ENCODE peak calls at places on chromosomes 6 and 20, in five cellular contexts. K, A, T, F and B are unnamed samples.

GRCh38 chr6:108712946-108713345 is 135.3 kb upstream of the ARMC2 start:
- DNase-seq in A (no peak), K (no peak), F (no peak), T (no peak), B (no peak)

GRCh38 chr6:22727709-22728108 is 158.3 kb downstream of the HDGFL1 start:
- DNase-seq in T (no peak), A (no peak), F (no peak), K (no peak), B (no peak)

GRCh38 chr20:51910202-51911050 is 108.1 kb upstream of the SALL4 start:
- DNase-seq in T (peak; percentile 18), K (peak; percentile 47), A (peak; percentile 32), F (no peak), B (no peak)

GRCh38 chr6:161584051-161584450 is 310.2 kb upstream of the AGPAT4 start:
- DNase-seq in A (no peak), T (no peak), K (no peak), F (no peak), B (no peak)

GRCh38 chr20:61934716-61935530 is 130.8 kb downstream of the TAF4 start:
- DNase-seq in K (no peak), T (no peak), F (no peak), A (no peak), B (no peak)

GRCh38 chr6:132730560-132730959 is 16.7 kb upstream of the VNN1 start:
- DNase-seq in K (peak; percentile 37), T (peak; percentile 6), A (no peak), F (no peak), B (no peak)

GRCh38 chr6:45681860-45682488 is 304.2 kb upstream of the SUPT3H start:
- DNase-seq in T (peak; percentile 53), A (no peak), K (no peak), F (no peak), B (peak; percentile 56)

GRCh38 chr6:26045046-26045938 is 41.9 kb upstream of the HFE start:
- DNase-seq in F (peak; percentile 84), K (no peak), T (peak; percentile 97), A (peak; percentile 90), B (peak; percentile 51)

GRCh38 chr6:166307981-166308768 is at the start of gene PRR18:
- DNase-seq in A (no peak), K (no peak), T (no peak), F (peak; percentile 89), B (peak; percentile 37)

GRCh38 chr20:41133709-41134361 is 3.5 kb upstream of the PLCG1 start:
- DNase-seq in F (no peak), A (no peak), T (no peak), K (no peak), B (no peak)

GRCh38 chr6:27668442-27669275 is 195.8 kb upstream of the ZNF184 start:
- DNase-seq in A (no peak), K (no peak), F (no peak), T (no peak), B (no peak)
- TF ChIP-seq CTCF in A (no peak), K (no peak), F (no peak), T (no peak), B (no peak)

GRCh38 chr6:4840169-4840568 is 64.0 kb downstream of the CDYL start:
- DNase-seq in T (no peak), A (no peak), K (no peak), F (no peak), B (no peak)

GRCh38 chr6:4846387-4846786 is 70.2 kb downstream of the CDYL start:
- DNase-seq in K (no peak), F (no peak), A (no peak), T (no peak), B (no peak)

GRCh38 chr6:4848382-4849068 is 72.3 kb downstream of the CDYL start:
- DNase-seq in A (no peak), T (no peak), K (no peak), F (no peak), B (no peak)

GRCh38 chr6:4849214-4849613 is 73.0 kb downstream of the CDYL start:
- DNase-seq in K (no peak), F (no peak), T (no peak), A (no peak), B (no peak)

DNA sequence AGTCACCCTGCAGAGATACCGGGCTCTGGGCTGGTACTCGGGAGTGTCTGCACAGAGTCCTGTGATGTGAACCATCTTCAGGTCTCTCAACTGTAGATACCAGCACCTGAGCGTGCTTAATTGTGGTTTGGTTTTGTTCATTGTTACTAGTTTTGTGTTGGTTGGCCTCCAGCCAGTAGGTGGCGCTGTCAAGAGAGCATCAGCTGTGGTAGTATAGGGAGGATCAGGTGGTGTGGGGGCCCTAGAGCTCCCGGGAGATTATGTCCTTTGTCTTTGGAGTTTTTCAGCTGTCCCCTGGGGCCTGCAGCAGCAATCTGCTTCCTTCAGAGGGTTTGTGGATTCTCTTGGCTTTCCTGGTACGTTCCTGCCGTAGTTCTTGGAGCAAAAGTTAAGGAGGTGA is 67.9 kb downstream of the CDYL start:
- DNase-seq in K (no peak), F (no peak), T (no peak), A (no peak), B (no peak)
- TF ChIP-seq CTCF in K (peak; percentile 36), F (no peak), T (peak; percentile 50), A (no peak), B (no peak)

DNA sequence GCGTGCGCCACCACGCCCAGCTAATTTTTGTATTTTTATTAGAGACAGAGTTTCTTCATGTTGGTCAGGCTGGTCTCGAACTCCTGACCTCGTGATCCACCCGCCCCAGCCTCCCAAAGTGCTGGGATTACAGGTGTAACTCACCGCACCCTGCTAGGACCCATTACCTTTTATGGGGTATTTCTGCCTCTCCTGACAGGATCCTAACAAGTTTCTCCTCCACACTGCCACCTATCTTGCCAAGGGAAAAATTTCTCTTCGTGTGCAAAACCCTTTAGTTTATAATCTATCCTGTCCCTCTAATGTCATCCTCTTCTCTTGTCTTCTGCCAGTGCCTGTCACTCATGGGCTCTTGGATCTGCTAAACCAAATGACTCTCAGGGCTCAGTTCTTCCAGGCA is 1.9 kb downstream of the STMND1 start:
- DNase-seq in T (no peak), A (no peak), F (no peak), K (no peak), B (no peak)
- TF ChIP-seq CTCF in T (peak; percentile 42), A (no peak), F (no peak), K (peak; percentile 45), B (no peak)

DNA sequence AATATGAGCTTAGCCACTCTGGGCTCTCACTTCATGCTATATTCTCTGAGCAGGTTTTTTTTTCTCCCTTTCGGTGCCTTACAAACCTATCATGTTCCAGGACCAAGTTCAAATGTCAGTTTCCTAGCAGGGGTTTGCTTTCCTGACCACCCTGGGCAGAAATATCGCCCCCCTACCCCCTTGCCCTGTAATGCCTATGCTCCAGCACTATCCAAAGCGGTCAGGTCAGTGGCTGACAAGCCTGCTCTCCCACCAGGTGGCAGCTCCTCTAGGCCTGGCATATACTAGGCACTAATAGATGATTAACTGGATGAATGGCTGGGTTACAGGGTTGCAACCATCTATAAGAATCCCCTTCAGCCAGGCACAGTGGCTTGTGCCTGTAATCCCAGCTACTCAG is 25.7 kb upstream of the AAR2 start:
- DNase-seq in A (no peak), T (no peak), F (no peak), K (no peak), B (no peak)
- TF ChIP-seq CTCF in A (no peak), T (peak; percentile 44), F (no peak), K (peak; percentile 24), B (no peak)

GRCh38 chr6:11132191-11132590 is 20.7 kb upstream of the ERVFRD-1 start:
- DNase-seq in F (no peak), A (no peak), K (no peak), T (no peak), B (no peak)
- TF ChIP-seq CTCF in F (no peak), A (no peak), K (no peak), T (no peak), B (no peak)

DNA sequence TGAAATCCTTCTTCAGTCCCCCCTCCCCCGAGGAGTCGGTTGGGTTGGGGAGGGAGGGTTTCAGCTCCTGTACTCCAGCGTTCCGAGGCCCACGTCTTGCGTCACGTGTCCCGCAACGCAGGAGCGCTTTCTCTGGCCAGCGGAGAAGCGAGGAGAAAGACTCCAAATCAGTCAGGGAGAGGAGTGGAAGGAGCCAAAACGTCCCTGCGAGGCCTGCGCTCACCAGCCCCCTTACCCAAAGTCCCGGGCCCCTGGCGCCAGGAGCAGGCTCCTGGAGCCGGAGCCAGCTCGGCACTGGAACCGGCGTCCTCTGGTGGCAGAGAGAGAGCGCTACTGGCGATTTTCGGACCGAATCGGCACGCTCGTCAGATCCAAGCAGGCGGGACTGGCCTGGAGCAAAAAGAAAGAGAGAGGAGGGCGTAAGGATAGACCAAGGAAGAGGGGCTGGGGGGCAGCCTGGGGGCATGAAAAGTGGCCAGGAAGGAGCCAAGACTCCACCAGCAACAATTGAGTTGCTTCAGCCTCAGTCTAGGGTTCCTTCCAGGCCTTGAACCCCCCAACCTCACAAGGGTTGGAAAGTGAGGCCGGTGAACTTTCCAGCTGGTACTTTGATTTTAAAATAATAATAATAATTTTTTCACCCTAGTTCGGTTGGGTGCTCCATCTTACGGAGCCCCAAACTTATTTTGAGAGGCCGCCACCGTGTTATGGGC is at the start of gene GNAS:
- DNase-seq in F (peak; percentile 78), K (no peak), T (peak; percentile 39), A (no peak), B (peak; percentile 32)
- TF ChIP-seq CTCF in F (peak; percentile 67), K (peak; percentile 71), T (peak; percentile 86), A (peak; percentile 12), B (no peak)